ENCODE peak calls at places on chromosomes 1 and 21, in seven cellular contexts. One of them, this sample, is unnamed.

GRCh38 chr1:70143052-70143659 is 62.2 kb downstream of the LRRC40 start:
- DNase-seq in ovary: no peak
- DNase-seq in NB4: no peak
- DNase-seq in GM10248: no peak
- DNase-seq in dorsolateral prefrontal cortex: no peak
- DNase-seq in uterus: no peak
- DNase-seq in tibial artery: no peak
- DNase-seq in this sample: no peak

GRCh38 chr1:223337174-223337869 is 26.7 kb downstream of the SUSD4 start:
- DNase-seq in ovary: no peak
- DNase-seq in NB4: no peak
- DNase-seq in GM10248: no peak
- DNase-seq in dorsolateral prefrontal cortex: no peak
- DNase-seq in uterus: no peak
- DNase-seq in tibial artery: no peak
- DNase-seq in this sample: no peak

GRCh38 chr1:119982006-119982405 is 85.7 kb upstream of the ADAM30 start:
- DNase-seq in ovary: peak
- DNase-seq in NB4: peak
- DNase-seq in GM10248: no peak
- DNase-seq in dorsolateral prefrontal cortex: no peak
- DNase-seq in uterus: peak
- DNase-seq in tibial artery: no peak
- DNase-seq in this sample: no peak

GRCh38 chr1:240611228-240611618 is 732 bp downstream of the GREM2 start:
- DNase-seq in ovary: no peak
- DNase-seq in NB4: no peak
- DNase-seq in GM10248: no peak
- DNase-seq in dorsolateral prefrontal cortex: no peak
- DNase-seq in uterus: no peak
- DNase-seq in tibial artery: no peak
- DNase-seq in this sample: no peak

GRCh38 chr1:67304023-67304422 is 3.6 kb upstream of the IL12RB2 start:
- DNase-seq in ovary: no peak
- DNase-seq in NB4: no peak
- DNase-seq in GM10248: no peak
- DNase-seq in dorsolateral prefrontal cortex: no peak
- DNase-seq in uterus: no peak
- DNase-seq in tibial artery: no peak
- DNase-seq in this sample: no peak

GRCh38 chr1:161367684-161368398 is at the start of gene CFAP126:
- DNase-seq in ovary: peak
- DNase-seq in NB4: peak
- DNase-seq in GM10248: peak
- DNase-seq in dorsolateral prefrontal cortex: peak
- DNase-seq in uterus: no peak
- DNase-seq in tibial artery: no peak
- DNase-seq in this sample: peak

GRCh38 chr1:173020138-173020742 is 30.5 kb downstream of the TNFSF18 start:
- DNase-seq in ovary: no peak
- DNase-seq in NB4: peak
- DNase-seq in GM10248: peak
- DNase-seq in dorsolateral prefrontal cortex: no peak
- DNase-seq in uterus: no peak
- DNase-seq in tibial artery: no peak
- DNase-seq in this sample: no peak

GRCh38 chr1:56054959-56055358 is 524.4 kb downstream of the PLPP3 start:
- DNase-seq in ovary: no peak
- DNase-seq in NB4: no peak
- DNase-seq in GM10248: no peak
- DNase-seq in dorsolateral prefrontal cortex: no peak
- DNase-seq in uterus: no peak
- DNase-seq in tibial artery: no peak
- DNase-seq in this sample: no peak

GRCh38 chr21:25717491-25718139 is 17.1 kb downstream of the ATP5PF start:
- DNase-seq in ovary: no peak
- DNase-seq in NB4: peak
- DNase-seq in GM10248: no peak
- DNase-seq in dorsolateral prefrontal cortex: no peak
- DNase-seq in uterus: no peak
- DNase-seq in tibial artery: no peak
- DNase-seq in this sample: no peak

GRCh38 chr21:44817914-44818635 is at the start of gene SUMO3:
- DNase-seq in ovary: peak
- DNase-seq in NB4: peak
- DNase-seq in GM10248: peak
- DNase-seq in dorsolateral prefrontal cortex: no peak
- DNase-seq in uterus: peak
- DNase-seq in tibial artery: peak
- DNase-seq in this sample: peak

GRCh38 chr1:45567911-45568310 is 15.9 kb upstream of the NASP start:
- DNase-seq in ovary: no peak
- DNase-seq in NB4: no peak
- DNase-seq in GM10248: no peak
- DNase-seq in dorsolateral prefrontal cortex: no peak
- DNase-seq in uterus: no peak
- DNase-seq in tibial artery: no peak
- DNase-seq in this sample: no peak

GRCh38 chr1:89274431-89274857 is 1.8 kb upstream of the GBP5 start:
- DNase-seq in ovary: peak
- DNase-seq in NB4: peak
- DNase-seq in GM10248: no peak
- DNase-seq in dorsolateral prefrontal cortex: no peak
- DNase-seq in uterus: no peak
- DNase-seq in tibial artery: no peak
- DNase-seq in this sample: peak

GRCh38 chr1:25774921-25775774 is 24.8 kb upstream of the SELENON start:
- DNase-seq in ovary: no peak
- DNase-seq in NB4: no peak
- DNase-seq in GM10248: peak
- DNase-seq in dorsolateral prefrontal cortex: no peak
- DNase-seq in uterus: no peak
- DNase-seq in tibial artery: no peak
- DNase-seq in this sample: peak

GRCh38 chr1:1630191-1630964 is 1.6 kb upstream of the MMP23B start:
- DNase-seq in ovary: peak
- DNase-seq in NB4: no peak
- DNase-seq in GM10248: peak
- DNase-seq in dorsolateral prefrontal cortex: peak
- DNase-seq in uterus: no peak
- DNase-seq in tibial artery: peak
- DNase-seq in this sample: peak
- TF ChIP-seq CTCF in ovary: no peak
- TF ChIP-seq CTCF in NB4: no peak
- TF ChIP-seq CTCF in GM10248: no peak
- TF ChIP-seq CTCF in dorsolateral prefrontal cortex: no peak
- TF ChIP-seq CTCF in uterus: no peak
- TF ChIP-seq CTCF in tibial artery: no peak
- TF ChIP-seq CTCF in this sample: no peak

GRCh38 chr1:41811978-41812852 is 106.5 kb downstream of the HIVEP3 start:
- DNase-seq in ovary: peak
- DNase-seq in NB4: peak
- DNase-seq in GM10248: peak
- DNase-seq in dorsolateral prefrontal cortex: peak
- DNase-seq in uterus: no peak
- DNase-seq in tibial artery: no peak
- DNase-seq in this sample: peak
- TF ChIP-seq CTCF in ovary: no peak
- TF ChIP-seq CTCF in NB4: peak
- TF ChIP-seq CTCF in GM10248: peak
- TF ChIP-seq CTCF in dorsolateral prefrontal cortex: peak
- TF ChIP-seq CTCF in uterus: no peak
- TF ChIP-seq CTCF in tibial artery: peak
- TF ChIP-seq CTCF in this sample: peak

GRCh38 chr1:2133039-2133878 is 61.3 kb downstream of the FAAP20 start:
- DNase-seq in ovary: peak
- DNase-seq in NB4: peak
- DNase-seq in GM10248: peak
- DNase-seq in dorsolateral prefrontal cortex: peak
- DNase-seq in uterus: peak
- DNase-seq in tibial artery: peak
- DNase-seq in this sample: peak

GRCh38 chr1:2133879-2134215 is 60.7 kb downstream of the FAAP20 start:
- DNase-seq in ovary: no peak
- DNase-seq in NB4: no peak
- DNase-seq in GM10248: no peak
- DNase-seq in dorsolateral prefrontal cortex: no peak
- DNase-seq in uterus: no peak
- DNase-seq in tibial artery: no peak
- DNase-seq in this sample: no peak

GRCh38 chr1:2130871-2131289 is 63.7 kb downstream of the FAAP20 start:
- DNase-seq in ovary: no peak
- DNase-seq in NB4: no peak
- DNase-seq in GM10248: no peak
- DNase-seq in dorsolateral prefrontal cortex: no peak
- DNase-seq in uterus: no peak
- DNase-seq in tibial artery: peak
- DNase-seq in this sample: no peak

GRCh38 chr1:2134232-2134603 is 60.4 kb downstream of the FAAP20 start:
- DNase-seq in ovary: no peak
- DNase-seq in NB4: no peak
- DNase-seq in GM10248: no peak
- DNase-seq in dorsolateral prefrontal cortex: no peak
- DNase-seq in uterus: no peak
- DNase-seq in tibial artery: no peak
- DNase-seq in this sample: no peak

GRCh38 chr1:2132222-2133038 is 62.1 kb downstream of the FAAP20 start:
- DNase-seq in ovary: peak
- DNase-seq in NB4: peak
- DNase-seq in GM10248: no peak
- DNase-seq in dorsolateral prefrontal cortex: no peak
- DNase-seq in uterus: peak
- DNase-seq in tibial artery: peak
- DNase-seq in this sample: peak
- TF ChIP-seq CTCF in ovary: peak
- TF ChIP-seq CTCF in NB4: peak
- TF ChIP-seq CTCF in GM10248: peak
- TF ChIP-seq CTCF in dorsolateral prefrontal cortex: peak
- TF ChIP-seq CTCF in uterus: peak
- TF ChIP-seq CTCF in tibial artery: peak
- TF ChIP-seq CTCF in this sample: peak

GRCh38 chr1:237303929-237304328 is 261.9 kb downstream of the RYR2 start:
- DNase-seq in ovary: no peak
- DNase-seq in NB4: no peak
- DNase-seq in GM10248: no peak
- DNase-seq in dorsolateral prefrontal cortex: no peak
- DNase-seq in uterus: no peak
- DNase-seq in tibial artery: no peak
- DNase-seq in this sample: no peak

GRCh38 chr1:237296861-237297260 is 254.9 kb downstream of the RYR2 start:
- DNase-seq in ovary: no peak
- DNase-seq in NB4: no peak
- DNase-seq in GM10248: no peak
- DNase-seq in dorsolateral prefrontal cortex: no peak
- DNase-seq in uterus: no peak
- DNase-seq in tibial artery: no peak
- DNase-seq in this sample: no peak

GRCh38 chr1:237300642-237301041 is 258.7 kb downstream of the RYR2 start:
- DNase-seq in ovary: no peak
- DNase-seq in NB4: no peak
- DNase-seq in GM10248: no peak
- DNase-seq in dorsolateral prefrontal cortex: no peak
- DNase-seq in uterus: no peak
- DNase-seq in tibial artery: no peak
- DNase-seq in this sample: no peak
- TF ChIP-seq CTCF in ovary: no peak
- TF ChIP-seq CTCF in NB4: no peak
- TF ChIP-seq CTCF in GM10248: no peak
- TF ChIP-seq CTCF in dorsolateral prefrontal cortex: no peak
- TF ChIP-seq CTCF in uterus: no peak
- TF ChIP-seq CTCF in tibial artery: no peak
- TF ChIP-seq CTCF in this sample: no peak

GRCh38 chr1:179169616-179170467 is 59.6 kb downstream of the ABL2 start:
- DNase-seq in ovary: no peak
- DNase-seq in NB4: peak
- DNase-seq in GM10248: no peak
- DNase-seq in dorsolateral prefrontal cortex: no peak
- DNase-seq in uterus: no peak
- DNase-seq in tibial artery: no peak
- DNase-seq in this sample: no peak
- TF ChIP-seq CTCF in ovary: no peak
- TF ChIP-seq CTCF in NB4: no peak
- TF ChIP-seq CTCF in GM10248: no peak
- TF ChIP-seq CTCF in dorsolateral prefrontal cortex: no peak
- TF ChIP-seq CTCF in uterus: no peak
- TF ChIP-seq CTCF in tibial artery: no peak
- TF ChIP-seq CTCF in this sample: no peak